ENCODE peak calls at places on chromosomes 4 and X, in eight cellular contexts. W, R, L, P, K, G, C and S are unnamed samples.

GRCh38 chr4:3871181-3871852 is 105.1 kb downstream of the ADRA2C start:
- DNase-seq in R (no peak), W (peak; percentile 87), G (no peak), K (peak; percentile 41), P (no peak), L (no peak), C (no peak), S (peak; percentile 12)

GRCh38 chr4:17347445-17347844 is 164.4 kb downstream of the QDPR start:
- DNase-seq in L (no peak), R (peak; percentile 12), C (peak; percentile 9), W (peak; percentile 72), G (no peak), K (no peak), P (no peak), S (peak; percentile 32)

GRCh38 chr4:168200685-168201084 is 108.3 kb downstream of the ANXA10 start:
- DNase-seq in R (no peak), W (no peak), C (no peak), G (peak; percentile 10), K (no peak), P (no peak), L (no peak), S (no peak)

GRCh38 chr4:52864816-52865215 is 2.7 kb downstream of the RASL11B start:
- DNase-seq in P (peak; percentile 26), K (peak; percentile 36), C (no peak), G (peak; percentile 95), R (no peak), L (peak; percentile 39), W (no peak), S (no peak)

GRCh38 chrX:122244080-122244479 is 940.0 kb upstream of the GRIA3 start:
- DNase-seq in W (no peak), G (no peak), P (no peak), R (no peak), L (no peak), K (no peak), C (no peak), S (no peak)

GRCh38 chrX:2500091-2500680 is 590 bp downstream of the DHRSX start:
- DNase-seq in P (no peak), C (no peak), L (peak; percentile 30), W (peak; percentile 70), G (no peak), K (peak; percentile 68), R (no peak), S (peak; percentile 27)

GRCh38 chr4:55258152-55258863 is 87.7 kb upstream of the SRD5A3 start:
- DNase-seq in G (no peak), K (no peak), W (no peak), R (no peak), C (no peak), L (no peak), P (peak; percentile 64), S (no peak)

GRCh38 chrX:39158801-39159657 is 357.8 kb downstream of the MID1IP1 start:
- DNase-seq in L (no peak), C (no peak), P (no peak), K (no peak), R (no peak), W (peak; percentile 65), G (no peak), S (no peak)

GRCh38 chr4:182556576-182556975 is 313.4 kb downstream of the TENM3 start:
- DNase-seq in P (no peak), C (no peak), W (peak; percentile 58), L (no peak), R (no peak), G (peak; percentile 60), K (no peak), S (no peak)

GRCh38 chr4:38989487-38989886 is 42.7 kb downstream of the TMEM156 start:
- DNase-seq in C (no peak), R (no peak), P (no peak), W (no peak), G (no peak), K (no peak), L (no peak), S (no peak)

GRCh38 chrX:52577464-52578173 is 60.8 kb upstream of the XAGE1B start:
- DNase-seq in L (no peak), G (no peak), C (no peak), P (no peak), R (no peak), K (peak; percentile 58), W (no peak), S (no peak)

GRCh38 chr4:87865288-87865687 is 32.5 kb downstream of the MEPE start:
- DNase-seq in P (no peak), W (peak; percentile 49), G (peak; percentile 34), C (no peak), R (no peak), L (no peak), K (no peak), S (no peak)

GRCh38 chr4:6873792-6874461 is 35.7 kb upstream of the TBC1D14 start:
- DNase-seq in G (no peak), K (peak; percentile 85), W (peak; percentile 70), L (peak; percentile 82), C (peak; percentile 77), P (peak; percentile 30), R (peak; percentile 78), S (peak; percentile 62)

GRCh38 chrX:68929332-68930150 is 100.7 kb downstream of the EFNB1 start:
- DNase-seq in R (no peak), C (no peak), W (peak; percentile 16), G (no peak), P (no peak), L (peak; percentile 32), K (no peak), S (no peak)

GRCh38 chrX:71128166-71128833 is 9.9 kb downstream of the MED12 start:
- DNase-seq in R (no peak), W (no peak), G (no peak), P (no peak), K (peak; percentile 54), L (no peak), C (no peak), S (no peak)

GRCh38 chr4:3251691-3252479 is 2.9 kb downstream of the MSANTD1 start:
- DNase-seq in W (no peak), L (no peak), K (no peak), P (no peak), C (no peak), G (no peak), R (no peak), S (no peak)

GRCh38 chr4:87882321-87882720 is 49.6 kb downstream of the MEPE start:
- DNase-seq in R (no peak), K (no peak), C (no peak), W (no peak), L (no peak), G (no peak), P (no peak), S (no peak)

GRCh38 chr4:56655627-56656345 is 25.3 kb downstream of the HOPX start:
- DNase-seq in K (no peak), R (peak; percentile 29), W (no peak), L (no peak), C (peak; percentile 3), G (no peak), P (no peak), S (peak; percentile 27)

GRCh38 chr4:66169341-66169740 is 499.1 kb upstream of the EPHA5 start:
- DNase-seq in K (no peak), P (no peak), W (peak; percentile 58), L (no peak), R (no peak), C (no peak), G (no peak), S (no peak)

GRCh38 chrX:38151426-38151825 is 69.2 kb downstream of the SRPX start:
- DNase-seq in L (no peak), P (no peak), W (no peak), R (no peak), C (no peak), K (no peak), G (no peak), S (no peak)

GRCh38 chrX:74449937-74450330 is 28.6 kb downstream of the SLC16A2 start:
- DNase-seq in C (no peak), P (no peak), K (no peak), L (no peak), R (no peak), W (no peak), G (no peak), S (no peak)

GRCh38 chr4:110654254-110654635 is 31.4 kb upstream of the PITX2 start:
- DNase-seq in C (no peak), R (no peak), L (no peak), W (no peak), P (no peak), G (no peak), K (no peak), S (no peak)

GRCh38 chr4:2406920-2407319 is 11.5 kb downstream of the ZFYVE28 start:
- DNase-seq in P (no peak), C (no peak), G (no peak), K (no peak), W (no peak), R (no peak), L (no peak), S (no peak)

GRCh38 chr4:7074423-7074822 is 6.6 kb upstream of the GRPEL1 start:
- DNase-seq in C (no peak), K (no peak), W (no peak), G (no peak), L (no peak), R (no peak), P (no peak), S (no peak)